ENCODE peak calls at places on chromosome 4, in eight cellular contexts. Y, E, F, L, K, V, Q and N are unnamed samples. For H3K9me3, the result is how much of the 10 kb centered on the place peaks cover.

GRCh38 chr4:41957634-41958033 is 22.4 kb downstream of the TMEM33 start:
- DNase-seq in Y (no peak), E (no peak), F (no peak), L (no peak), K (no peak), V (peak), Q (no peak), N (no peak)

GRCh38 chr4:138114434-138114833 is 127.7 kb downstream of the SLC7A11 start:
- DNase-seq in Y (no peak), E (no peak), F (no peak), L (no peak), K (no peak), V (peak), Q (no peak), N (no peak)

GRCh38 chr4:110012917-110013316 is 100.2 kb downstream of the EGF start:
- DNase-seq in Y (no peak), E (no peak), F (no peak), L (no peak), K (no peak), V (no peak), Q (no peak), N (no peak)

GRCh38 chr4:101169044-101170014 is 178.0 kb downstream of the PPP3CA start:
- DNase-seq in Y (peak), E (peak), F (peak), L (no peak), K (peak), V (peak), Q (no peak), N (no peak)

GRCh38 chr4:8917868-8918783 is 46.5 kb upstream of the HMX1 start:
- DNase-seq in Y (peak), E (peak), F (peak), L (no peak), K (peak), V (peak), Q (peak), N (peak)

GRCh38 chr4:76380561-76380960 is 40.4 kb downstream of the CCDC158 start:
- DNase-seq in Y (no peak), E (no peak), F (no peak), L (no peak), K (no peak), V (no peak), Q (no peak), N (no peak)

GRCh38 chr4:184330008-184330400 is 112.3 kb upstream of the ENPP6 start:
- DNase-seq in Y (peak), E (no peak), F (peak), L (no peak), K (no peak), V (peak), Q (peak), N (peak)

GRCh38 chr4:168634276-168634802 is 137.5 kb downstream of the PALLD start:
- DNase-seq in Y (no peak), E (peak), F (no peak), L (peak), K (no peak), V (peak), Q (no peak), N (no peak)

DNA sequence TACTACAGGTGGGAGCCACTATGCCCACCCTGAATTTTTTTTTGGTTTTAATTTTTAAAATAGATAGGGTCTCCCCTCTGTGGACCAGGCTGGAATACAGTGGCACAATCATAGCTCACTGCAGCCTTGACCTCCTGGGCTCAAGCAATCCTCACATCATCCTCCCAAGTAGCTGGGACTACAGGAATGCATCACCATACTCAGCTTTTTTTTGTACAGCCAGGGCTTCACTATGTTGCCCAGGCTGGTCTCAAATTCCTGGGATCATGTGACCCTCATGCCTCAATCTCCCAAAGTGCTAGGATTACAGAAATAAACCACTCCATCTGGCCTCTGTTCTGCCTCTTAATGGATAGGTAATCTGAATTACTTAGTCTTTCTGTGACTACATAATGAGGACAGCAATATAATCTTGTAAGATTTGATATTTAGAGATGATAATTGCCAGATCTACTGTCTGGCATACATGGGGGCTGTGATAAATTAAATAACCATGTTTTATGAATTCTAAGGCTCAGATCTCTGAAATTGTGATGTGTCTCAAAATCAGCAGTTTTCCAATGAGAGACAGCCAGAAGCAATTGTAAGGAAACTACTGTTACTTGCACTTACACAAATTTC is 26.7 kb downstream of the PDS5A start:
- DNase-seq in Y (no peak), E (no peak), F (no peak), L (no peak), K (no peak), V (peak), Q (no peak), N (no peak)
- H3K9me3 ChIP-seq in Y (under half), E (under half), F (under half), L (under half), K (under half), V (under half), Q (under half), N (under half)

GRCh38 chr4:107888237-107888636 is 43.1 kb upstream of the CYP2U1 start:
- DNase-seq in Y (no peak), E (no peak), F (no peak), L (no peak), K (peak), V (no peak), Q (no peak), N (no peak)
- H3K9me3 ChIP-seq in Y (under half), E (under half), F (under half), L (under half), K (under half), V (under half), Q (under half), N (under half)

GRCh38 chr4:73690051-73690744 is 50.2 kb upstream of the CXCL8 start:
- DNase-seq in Y (no peak), E (no peak), F (no peak), L (no peak), K (no peak), V (peak), Q (no peak), N (no peak)

GRCh38 chr4:73692701-73693100 is 47.7 kb upstream of the CXCL8 start:
- DNase-seq in Y (no peak), E (no peak), F (no peak), L (no peak), K (no peak), V (no peak), Q (no peak), N (no peak)

GRCh38 chr4:73693816-73694215 is 46.6 kb upstream of the CXCL8 start:
- DNase-seq in Y (no peak), E (no peak), F (no peak), L (no peak), K (no peak), V (no peak), Q (no peak), N (no peak)

GRCh38 chr4:73692284-73692683 is 48.1 kb upstream of the CXCL8 start:
- DNase-seq in Y (no peak), E (no peak), F (no peak), L (no peak), K (no peak), V (no peak), Q (no peak), N (no peak)

GRCh38 chr4:73691759-73692158 is 48.6 kb upstream of the CXCL8 start:
- DNase-seq in Y (no peak), E (no peak), F (no peak), L (no peak), K (no peak), V (no peak), Q (no peak), N (no peak)
- H3K9me3 ChIP-seq in Y (under half), E (under half), F (under half), L (under half), K (under half), V (under half), Q (under half), N (under half)

GRCh38 chr4:19259920-19260319 is 991.8 kb upstream of the SLIT2 start:
- DNase-seq in Y (no peak), E (no peak), F (no peak), L (no peak), K (no peak), V (no peak), Q (no peak), N (no peak)
- H3K9me3 ChIP-seq in Y (under half), E (under half), F (under half), L (under half), K (under half), V (under half), Q (under half), N (under half)

DNA sequence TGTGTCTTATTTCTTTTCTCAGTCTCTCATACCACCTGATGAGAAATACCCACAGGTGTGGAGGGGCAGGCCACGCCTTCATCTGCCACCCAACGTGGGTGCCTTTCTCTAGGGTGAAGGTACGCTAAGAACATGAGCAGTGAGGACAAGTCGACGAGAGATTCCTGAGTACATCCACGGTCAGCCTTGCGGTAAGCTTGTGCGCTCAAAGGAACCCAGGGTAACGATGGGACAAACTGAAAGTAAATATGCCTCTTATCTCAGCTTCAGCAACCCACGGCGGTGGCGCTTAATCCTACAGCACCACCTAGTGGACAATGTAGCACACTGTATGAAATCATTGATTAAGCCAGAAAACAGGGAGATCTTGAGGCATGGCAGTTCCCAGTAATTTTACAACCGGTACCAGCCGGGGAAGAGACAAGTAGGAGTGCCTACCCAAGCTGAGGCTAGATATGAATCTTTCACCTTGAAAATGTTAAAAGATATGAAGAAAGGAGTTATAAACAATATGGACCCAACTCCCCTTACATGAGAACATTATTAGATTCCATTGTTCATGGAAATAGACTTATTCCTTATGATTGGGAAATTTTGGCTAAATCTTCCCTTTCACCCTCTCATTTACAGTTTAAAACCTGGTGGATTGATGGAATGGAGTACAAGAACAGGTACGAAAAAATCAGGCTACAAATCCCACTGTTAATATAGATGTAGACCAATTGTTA is 63.0 kb downstream of the ZNF732 start:
- DNase-seq in Y (peak), E (no peak), F (peak), L (no peak), K (peak), V (peak), Q (peak), N (peak)
- H3K9me3 ChIP-seq in Y (under half), E (under half), F (under half), L (under half), K (under half), V (under half), Q (under half), N (under half)

DNA sequence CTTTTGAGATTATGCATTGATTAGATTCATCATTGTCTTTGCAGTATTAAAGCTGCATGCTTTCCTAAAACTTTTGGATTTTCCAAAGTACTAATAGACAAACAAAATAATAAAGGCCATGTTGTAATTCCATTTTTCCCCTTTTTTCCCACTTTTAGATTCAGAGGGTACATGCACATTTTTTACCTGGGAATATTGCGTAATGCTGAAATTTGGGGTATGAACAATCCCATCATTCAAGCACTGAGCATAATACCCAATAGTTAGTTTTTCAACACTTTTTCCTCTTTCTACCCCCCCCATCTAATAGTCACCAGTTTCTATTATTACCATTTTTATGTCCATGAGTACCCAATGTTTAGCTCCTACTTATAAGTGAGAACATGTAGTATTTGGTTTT is 1863.6 kb downstream of the STIM2 start:
- DNase-seq in Y (no peak), E (no peak), F (no peak), L (no peak), K (no peak), V (no peak), Q (no peak), N (no peak)
- H3K9me3 ChIP-seq in Y (under half), E (under half), F (under half), L (under half), K (under half), V (under half), Q (under half), N (under half)